ENCODE peak calls at places on chromosomes 11 and 22, in seven cellular contexts. V is BE2C, K is hepatocyte, D is uterus, F is mucosa of descending colon, I is heart right ventricle, L is heart left ventricle. S is an unnamed sample. For H3K9me3, the result is how much of the 10 kb centered on the place peaks cover.

GRCh38 chr11:129938764-129939163 is 43.4 kb upstream of the NFRKB start:
- DNase-seq in V (no peak), K (no peak), D (no peak), F (no peak), I (no peak), L (no peak), S (no peak)

GRCh38 chr11:86869966-86870570 is 69.7 kb downstream of the PRSS23 start:
- DNase-seq in V (peak), K (peak), D (peak), F (peak), I (peak), L (peak), S (peak)

GRCh38 chr22:37318255-37319109 is 36.2 kb downstream of the CYTH4 start:
- DNase-seq in V (no peak), K (no peak), D (no peak), F (no peak), I (no peak), L (no peak), S (no peak)

GRCh38 chr11:77557553-77557952 is 32.2 kb upstream of the AQP11 start:
- DNase-seq in V (peak), K (no peak), D (no peak), F (peak), I (no peak), L (no peak), S (peak)

GRCh38 chr11:129035254-129035653 is 92.6 kb upstream of the TP53AIP1 start:
- DNase-seq in V (no peak), K (no peak), D (no peak), F (no peak), I (no peak), L (no peak), S (no peak)

GRCh38 chr11:17722000-17722643 is 2.8 kb downstream of the MYOD1 start:
- DNase-seq in V (no peak), K (no peak), D (no peak), F (no peak), I (no peak), L (no peak), S (peak)

GRCh38 chr11:83746921-83747585 is 460.9 kb upstream of the CCDC90B start:
- DNase-seq in V (no peak), K (no peak), D (no peak), F (no peak), I (no peak), L (no peak), S (no peak)

GRCh38 chr11:14411818-14412217 is 52.8 kb upstream of the RRAS2 start:
- DNase-seq in V (peak), K (no peak), D (no peak), F (no peak), I (no peak), L (no peak), S (no peak)

GRCh38 chr22:40578171-40578570 is 58.3 kb downstream of the MRTFA start:
- DNase-seq in V (no peak), K (no peak), D (no peak), F (no peak), I (no peak), L (no peak), S (no peak)

GRCh38 chr11:48041877-48042698 is 61.7 kb downstream of the PTPRJ start:
- DNase-seq in V (no peak), K (no peak), D (no peak), F (no peak), I (no peak), L (no peak), S (no peak)

GRCh38 chr22:25814685-25815084 is 72.7 kb downstream of the MYO18B start:
- DNase-seq in V (no peak), K (no peak), D (no peak), F (no peak), I (no peak), L (no peak), S (no peak)

GRCh38 chr11:116913000-116913399 is 75.6 kb upstream of the APOA1 start:
- DNase-seq in V (no peak), K (no peak), D (no peak), F (no peak), I (no peak), L (no peak), S (no peak)

GRCh38 chr11:68436985-68437926 is 23.3 kb upstream of the PPP6R3 start:
- DNase-seq in V (peak), K (no peak), D (no peak), F (no peak), I (peak), L (peak), S (no peak)

DNA sequence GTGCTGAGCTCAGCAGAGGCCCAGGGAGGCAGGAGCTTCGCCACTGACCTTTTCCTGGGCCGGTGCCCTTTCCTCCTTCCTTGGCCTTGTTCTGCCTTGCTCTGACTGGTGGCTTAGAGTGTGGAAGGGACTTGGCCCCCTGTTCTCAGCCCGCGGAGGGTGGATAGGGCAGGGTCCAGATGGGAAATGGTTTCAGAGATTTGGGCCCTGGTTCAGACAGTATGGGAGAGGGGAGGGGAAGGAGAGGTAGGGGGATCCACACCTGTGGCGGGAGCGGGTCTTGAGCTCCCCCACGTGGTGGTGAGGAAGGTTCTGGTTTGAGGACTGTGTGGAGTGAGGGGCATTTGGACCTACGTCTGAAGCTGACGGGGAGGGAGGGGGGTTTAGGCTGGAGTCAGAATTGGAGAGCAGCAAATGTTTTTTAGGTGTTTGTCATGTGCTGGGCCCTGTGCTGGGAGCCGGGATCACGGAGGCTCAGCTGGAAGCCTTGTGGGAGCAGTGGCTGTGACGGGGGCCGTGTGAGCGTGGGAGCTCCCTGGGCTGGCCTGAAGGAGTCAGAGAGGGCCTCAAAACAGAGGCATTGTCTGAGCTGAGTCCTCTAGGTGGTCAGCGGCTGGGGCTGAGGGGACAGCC is 27.2 kb downstream of the SHANK3 start:
- DNase-seq in V (peak), K (peak), D (no peak), F (no peak), I (no peak), L (no peak), S (peak)
- TF ChIP-seq CTCF in V (peak), K (peak), D (no peak), F (no peak), I (no peak), L (no peak), S (peak)

DNA sequence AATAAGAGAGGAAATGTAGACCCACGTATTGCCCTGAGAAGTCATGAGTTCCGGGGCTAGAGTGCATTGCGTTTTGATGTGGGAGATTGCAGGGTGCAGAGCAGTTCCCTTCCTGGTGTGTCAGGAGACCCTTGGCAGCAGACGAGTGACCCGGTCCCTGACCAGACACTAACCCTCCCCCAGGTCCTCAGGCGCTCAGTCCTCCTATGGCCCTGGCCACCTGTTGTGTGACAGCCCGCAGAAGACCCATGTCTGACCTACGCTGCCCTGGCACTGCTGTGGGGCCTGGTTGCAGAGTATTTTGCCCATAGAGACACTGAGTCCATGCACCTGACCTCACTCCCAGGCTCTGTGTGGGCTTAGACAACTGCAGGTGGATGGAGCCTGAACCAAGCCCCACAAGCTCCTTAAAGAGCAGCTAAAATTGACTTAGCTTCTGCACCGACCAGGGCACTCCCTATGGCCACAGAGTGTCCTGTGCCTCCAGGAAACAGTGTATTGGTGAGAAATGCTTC is 833.8 kb downstream of the TBC1D22A start:
- DNase-seq in V (no peak), K (no peak), D (no peak), F (no peak), I (no peak), L (no peak), S (no peak)
- H3K9me3 ChIP-seq in V (under half), K (under half), D (under half), F (under half), I (under half), L (under half), S (under half)

DNA sequence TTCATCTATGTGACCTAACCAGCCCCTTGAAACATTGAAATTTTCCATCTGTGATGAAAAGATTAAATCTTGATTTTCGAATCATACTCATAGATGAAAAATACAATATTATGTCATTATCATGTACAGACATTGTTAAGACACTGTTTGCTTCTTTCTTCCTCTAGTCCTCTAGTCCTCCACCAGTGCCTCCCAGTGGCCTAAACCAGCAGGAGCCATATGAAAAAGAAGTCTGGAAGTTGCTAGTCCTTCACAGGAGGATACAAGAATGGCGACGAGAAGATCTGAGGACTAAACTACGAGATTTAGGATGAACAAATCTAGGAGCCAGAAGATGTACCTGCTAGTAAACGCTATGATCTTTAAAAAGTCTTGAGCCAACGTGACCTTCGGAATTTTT is 134.1 kb downstream of the SLC17A6 start:
- DNase-seq in V (no peak), K (no peak), D (no peak), F (no peak), I (no peak), L (no peak), S (no peak)
- TF ChIP-seq CTCF in V (peak), K (no peak), D (no peak), F (no peak), I (no peak), L (no peak), S (no peak)

DNA sequence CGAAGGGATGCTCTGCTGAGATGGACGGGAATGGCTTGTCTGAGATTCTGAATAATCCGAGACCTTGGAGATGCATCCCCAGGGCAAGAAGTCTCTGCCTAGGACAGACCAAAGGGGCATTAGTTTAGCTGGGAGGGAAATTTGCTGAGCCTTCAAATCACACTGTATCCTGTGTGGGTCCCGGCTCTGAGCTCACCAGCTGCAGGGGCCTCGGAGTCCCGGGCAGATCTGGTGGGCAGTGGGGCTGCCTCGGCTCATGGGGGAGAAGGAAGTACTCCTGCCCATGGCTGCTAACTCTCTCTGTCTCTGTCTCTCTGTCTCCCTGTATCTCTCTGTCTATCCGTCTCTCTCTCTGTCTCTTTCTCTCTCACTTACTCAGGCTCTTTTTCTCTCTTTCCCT is 522.4 kb downstream of the TBC1D22A start:
- DNase-seq in V (no peak), K (no peak), D (no peak), F (no peak), I (no peak), L (no peak), S (no peak)
- H3K9me3 ChIP-seq in V (under half), K (under half), D (under half), F (under half), I (under half), L (under half), S (under half)

GRCh38 chr22:41948142-41948541 is 1.2 kb upstream of the CENPM start:
- DNase-seq in V (no peak), K (no peak), D (no peak), F (no peak), I (no peak), L (no peak), S (no peak)

GRCh38 chr22:41949297-41949965 is 2.5 kb upstream of the CENPM start:
- DNase-seq in V (no peak), K (no peak), D (no peak), F (no peak), I (no peak), L (no peak), S (no peak)

GRCh38 chr22:41943661-41944209 is 3.2 kb downstream of the CENPM start:
- DNase-seq in V (no peak), K (no peak), D (no peak), F (peak), I (no peak), L (no peak), S (no peak)

GRCh38 chr22:41947181-41948080 is 479 bp upstream of the CENPM start:
- DNase-seq in V (no peak), K (no peak), D (no peak), F (no peak), I (no peak), L (no peak), S (no peak)

GRCh38 chr22:41946360-41947180 is at the start of gene CENPM:
- DNase-seq in V (peak), K (peak), D (peak), F (peak), I (peak), L (peak), S (peak)
- TF ChIP-seq CTCF in V (peak), K (peak), D (peak), F (no peak), I (no peak), L (no peak), S (peak)

DNA sequence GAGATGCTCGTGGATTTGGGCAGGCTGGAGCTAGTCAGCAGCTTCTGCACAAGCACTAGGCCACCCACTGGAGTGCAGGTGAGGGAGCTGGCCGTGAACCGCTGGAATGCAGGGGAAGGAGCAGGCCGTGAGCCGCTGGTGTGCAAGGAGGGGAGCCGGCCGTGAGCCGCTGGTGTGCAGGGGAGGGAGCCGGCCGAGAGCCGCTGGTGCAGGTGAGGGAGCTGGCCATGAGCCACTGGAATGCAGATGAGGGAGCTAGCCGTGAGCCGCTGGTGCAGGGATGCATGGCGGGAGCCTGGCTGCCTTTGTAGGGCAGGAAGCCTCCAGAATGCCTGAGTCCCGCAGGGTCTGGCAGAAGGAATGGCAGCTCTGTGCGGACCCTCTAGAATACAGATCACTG is 4220.0 kb upstream of the OR11H1 start:
- DNase-seq in V (no peak), K (no peak), D (no peak), F (no peak), I (no peak), L (no peak), S (no peak)
- H3K9me3 ChIP-seq in V (under half), K (under half), D (under half), F (half or more), I (half or more), L (under half), S (under half)

DNA sequence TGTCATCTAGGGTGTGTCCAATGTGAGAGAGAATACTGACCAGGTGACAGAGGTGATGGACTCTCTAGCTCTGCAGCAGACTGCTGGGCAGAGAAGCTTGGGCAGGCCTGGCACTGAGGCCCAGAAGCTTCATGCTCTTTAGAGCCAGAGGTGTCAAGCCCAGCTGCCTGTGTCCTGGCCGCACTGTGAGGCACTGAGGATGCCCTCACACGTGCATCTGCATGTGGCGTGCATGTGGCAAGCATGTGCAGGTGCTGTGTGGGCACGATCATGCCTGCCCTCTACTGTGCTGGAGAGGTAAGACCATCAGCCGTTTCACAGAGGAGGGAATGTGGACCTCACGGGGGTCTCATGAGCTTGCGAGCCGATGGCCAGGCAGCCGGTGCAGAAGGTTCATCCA is 15.8 kb upstream of the TXNRD2 start:
- DNase-seq in V (no peak), K (no peak), D (no peak), F (no peak), I (no peak), L (no peak), S (no peak)
- TF ChIP-seq CTCF in V (peak), K (no peak), D (no peak), F (no peak), I (no peak), L (no peak), S (peak)

GRCh38 chr11:111460340-111460739 is 51.8 kb downstream of the BTG4 start:
- DNase-seq in V (no peak), K (no peak), D (no peak), F (no peak), I (no peak), L (no peak), S (no peak)

GRCh38 chr11:111461460-111462240 is 50.5 kb downstream of the BTG4 start:
- DNase-seq in V (no peak), K (no peak), D (no peak), F (no peak), I (no peak), L (no peak), S (no peak)

GRCh38 chr11:111460752-111461305 is 51.4 kb downstream of the BTG4 start:
- DNase-seq in V (no peak), K (no peak), D (no peak), F (no peak), I (no peak), L (no peak), S (no peak)

GRCh38 chr11:111457731-111458368 is 54.3 kb downstream of the BTG4 start:
- DNase-seq in V (no peak), K (no peak), D (no peak), F (no peak), I (no peak), L (no peak), S (no peak)

GRCh38 chr11:111459506-111460270 is 52.5 kb downstream of the BTG4 start:
- DNase-seq in V (no peak), K (no peak), D (no peak), F (no peak), I (no peak), L (no peak), S (peak)
- H3K9me3 ChIP-seq in V (under half), K (under half), D (under half), F (under half), I (under half), L (under half), S (under half)

GRCh38 chr11:65266210-65266609 is 4.4 kb downstream of the POLA2 start:
- DNase-seq in V (no peak), K (no peak), D (no peak), F (no peak), I (no peak), L (no peak), S (no peak)
- TF ChIP-seq CTCF in V (no peak), K (no peak), D (no peak), F (no peak), I (no peak), L (no peak), S (no peak)

DNA sequence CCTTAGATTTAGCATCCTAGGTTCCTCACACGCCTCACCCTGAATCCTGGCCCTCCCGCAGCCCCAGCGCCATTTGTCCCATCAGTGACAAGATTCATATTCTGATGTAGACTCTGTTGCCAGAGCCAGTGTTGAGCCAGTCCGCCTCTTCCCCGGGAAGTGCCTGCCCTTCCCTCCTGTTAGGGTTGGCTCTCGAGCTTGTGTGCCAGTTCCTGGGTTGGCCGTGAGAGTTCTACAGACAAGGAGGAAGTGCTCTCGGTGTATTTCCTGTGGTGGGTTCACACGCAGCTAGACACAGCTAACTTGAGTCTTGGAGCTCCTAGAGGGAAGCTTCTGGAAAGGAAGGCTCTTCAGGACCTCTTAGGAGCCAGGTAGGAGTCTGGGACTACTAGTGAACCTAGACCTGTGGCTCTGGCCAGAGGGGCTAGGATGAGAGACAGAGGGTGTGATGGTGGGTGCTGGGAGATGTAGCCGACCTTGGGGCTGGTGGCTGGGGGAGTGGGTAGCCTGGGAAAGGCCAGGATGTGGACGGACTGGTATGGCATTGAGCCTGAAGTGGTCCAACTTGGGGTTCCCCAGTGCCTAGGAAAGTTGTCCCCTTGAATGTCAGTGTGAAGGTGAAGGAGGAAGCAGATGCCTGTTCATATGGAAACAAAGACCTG is at the start of gene IL18BP:
- DNase-seq in V (no peak), K (no peak), D (no peak), F (peak), I (no peak), L (peak), S (no peak)
- H3K9me3 ChIP-seq in V (under half), K (under half), D (under half), F (under half), I (under half), L (under half), S (under half)